ENCODE peak calls at places on chromosomes 7 and 10, in six cellular contexts. One of them, this sample, is unnamed.

GRCh38 chr10:51698473-51699063 is 827 bp downstream of the CSTF2T start:
- DNase-seq in EH: no peak
- DNase-seq in SJSA1: no peak
- DNase-seq in substantia nigra: no peak
- DNase-seq in Kasumi-1: no peak
- DNase-seq in astrocyte: no peak
- DNase-seq in this sample: no peak

GRCh38 chr7:2924866-2925840 is 81.0 kb upstream of the GNA12 start:
- DNase-seq in EH: no peak
- DNase-seq in SJSA1: no peak
- DNase-seq in substantia nigra: no peak
- DNase-seq in Kasumi-1: no peak
- DNase-seq in astrocyte: no peak
- DNase-seq in this sample: no peak

GRCh38 chr10:35447693-35448407 is 111.5 kb downstream of the CCNY start:
- DNase-seq in EH: peak
- DNase-seq in SJSA1: no peak
- DNase-seq in substantia nigra: no peak
- DNase-seq in Kasumi-1: peak
- DNase-seq in astrocyte: peak
- DNase-seq in this sample: peak

GRCh38 chr7:34249192-34249591 is 343.9 kb downstream of the BMPER start:
- DNase-seq in EH: no peak
- DNase-seq in SJSA1: no peak
- DNase-seq in substantia nigra: no peak
- DNase-seq in Kasumi-1: no peak
- DNase-seq in astrocyte: no peak
- DNase-seq in this sample: no peak

GRCh38 chr7:129875745-129876411 is 76.9 kb downstream of the UBE2H start:
- DNase-seq in EH: peak
- DNase-seq in SJSA1: no peak
- DNase-seq in substantia nigra: no peak
- DNase-seq in Kasumi-1: no peak
- DNase-seq in astrocyte: peak
- DNase-seq in this sample: peak

GRCh38 chr10:131196176-131196885 is 115.2 kb downstream of the TCERG1L start:
- DNase-seq in EH: no peak
- DNase-seq in SJSA1: no peak
- DNase-seq in substantia nigra: no peak
- DNase-seq in Kasumi-1: no peak
- DNase-seq in astrocyte: no peak
- DNase-seq in this sample: no peak

GRCh38 chr10:91137822-91138221 is 82.6 kb upstream of the PCGF5 start:
- DNase-seq in EH: no peak
- DNase-seq in SJSA1: no peak
- DNase-seq in substantia nigra: no peak
- DNase-seq in Kasumi-1: no peak
- DNase-seq in astrocyte: no peak
- DNase-seq in this sample: no peak

GRCh38 chr7:123747089-123747488 is 1.7 kb downstream of the WASL start:
- DNase-seq in EH: no peak
- DNase-seq in SJSA1: no peak
- DNase-seq in substantia nigra: no peak
- DNase-seq in Kasumi-1: no peak
- DNase-seq in astrocyte: no peak
- DNase-seq in this sample: peak

GRCh38 chr7:1555813-1556540 is at the start of gene TMEM184A:
- DNase-seq in EH: no peak
- DNase-seq in SJSA1: no peak
- DNase-seq in substantia nigra: no peak
- DNase-seq in Kasumi-1: no peak
- DNase-seq in astrocyte: no peak
- DNase-seq in this sample: no peak

GRCh38 chr7:94434031-94434430 is 39.3 kb downstream of the COL1A2 start:
- DNase-seq in EH: peak
- DNase-seq in SJSA1: no peak
- DNase-seq in substantia nigra: no peak
- DNase-seq in Kasumi-1: no peak
- DNase-seq in astrocyte: no peak
- DNase-seq in this sample: no peak

GRCh38 chr7:90530263-90530662 is 60.8 kb downstream of the PTTG1IP2 start:
- DNase-seq in EH: peak
- DNase-seq in SJSA1: no peak
- DNase-seq in substantia nigra: no peak
- DNase-seq in Kasumi-1: no peak
- DNase-seq in astrocyte: peak
- DNase-seq in this sample: peak

GRCh38 chr10:69316313-69317059 is 38.2 kb downstream of the HK1 start:
- DNase-seq in EH: peak
- DNase-seq in SJSA1: no peak
- DNase-seq in substantia nigra: no peak
- DNase-seq in Kasumi-1: no peak
- DNase-seq in astrocyte: no peak
- DNase-seq in this sample: peak

GRCh38 chr10:88088441-88089340 is 225.3 kb downstream of the PTEN start:
- DNase-seq in EH: no peak
- DNase-seq in SJSA1: no peak
- DNase-seq in substantia nigra: no peak
- DNase-seq in Kasumi-1: no peak
- DNase-seq in astrocyte: no peak
- DNase-seq in this sample: no peak

GRCh38 chr7:17405786-17406185 is 107.3 kb downstream of the AHR start:
- DNase-seq in EH: peak
- DNase-seq in SJSA1: no peak
- DNase-seq in substantia nigra: no peak
- DNase-seq in Kasumi-1: no peak
- DNase-seq in astrocyte: peak
- DNase-seq in this sample: peak

GRCh38 chr7:151249034-151249731 is 689 bp upstream of the SMARCD3 start:
- DNase-seq in EH: peak
- DNase-seq in SJSA1: peak
- DNase-seq in substantia nigra: peak
- DNase-seq in Kasumi-1: peak
- DNase-seq in astrocyte: peak
- DNase-seq in this sample: peak

GRCh38 chr10:30041394-30042105 is 17.8 kb downstream of the JCAD start:
- DNase-seq in EH: no peak
- DNase-seq in SJSA1: no peak
- DNase-seq in substantia nigra: no peak
- DNase-seq in Kasumi-1: peak
- DNase-seq in astrocyte: no peak
- DNase-seq in this sample: no peak

GRCh38 chr10:98344589-98345038 is 70.4 kb downstream of the PYROXD2 start:
- DNase-seq in EH: peak
- DNase-seq in SJSA1: no peak
- DNase-seq in substantia nigra: no peak
- DNase-seq in Kasumi-1: no peak
- DNase-seq in astrocyte: peak
- DNase-seq in this sample: peak

GRCh38 chr10:103685880-103686669 is 169.3 kb downstream of the SH3PXD2A start:
- DNase-seq in EH: peak
- DNase-seq in SJSA1: peak
- DNase-seq in substantia nigra: peak
- DNase-seq in Kasumi-1: peak
- DNase-seq in astrocyte: peak
- DNase-seq in this sample: peak

GRCh38 chr7:24715661-24716479 is 41.4 kb downstream of the GSDME start:
- DNase-seq in EH: peak
- DNase-seq in SJSA1: peak
- DNase-seq in substantia nigra: no peak
- DNase-seq in Kasumi-1: peak
- DNase-seq in astrocyte: peak
- DNase-seq in this sample: peak

GRCh38 chr7:32892521-32893224 is 1.1 kb upstream of the KBTBD2 start:
- DNase-seq in EH: peak
- DNase-seq in SJSA1: peak
- DNase-seq in substantia nigra: no peak
- DNase-seq in Kasumi-1: peak
- DNase-seq in astrocyte: peak
- DNase-seq in this sample: peak

GRCh38 chr7:20089431-20089830 is 127.8 kb downstream of the MACC1 start:
- DNase-seq in EH: no peak
- DNase-seq in SJSA1: no peak
- DNase-seq in substantia nigra: no peak
- DNase-seq in Kasumi-1: no peak
- DNase-seq in astrocyte: no peak
- DNase-seq in this sample: no peak

GRCh38 chr7:34091330-34091917 is 186.1 kb downstream of the BMPER start:
- DNase-seq in EH: peak
- DNase-seq in SJSA1: no peak
- DNase-seq in substantia nigra: no peak
- DNase-seq in Kasumi-1: peak
- DNase-seq in astrocyte: no peak
- DNase-seq in this sample: peak

GRCh38 chr7:91446819-91447218 is 182.6 kb downstream of the FZD1 start:
- DNase-seq in EH: no peak
- DNase-seq in SJSA1: no peak
- DNase-seq in substantia nigra: no peak
- DNase-seq in Kasumi-1: no peak
- DNase-seq in astrocyte: no peak
- DNase-seq in this sample: no peak

GRCh38 chr10:3248526-3249255 is 76.1 kb upstream of the PITRM1 start:
- DNase-seq in EH: peak
- DNase-seq in SJSA1: peak
- DNase-seq in substantia nigra: no peak
- DNase-seq in Kasumi-1: peak
- DNase-seq in astrocyte: peak
- DNase-seq in this sample: peak

GRCh38 chr7:151244156-151244870 is 4.2 kb downstream of the SMARCD3 start:
- DNase-seq in EH: peak
- DNase-seq in SJSA1: no peak
- DNase-seq in substantia nigra: no peak
- DNase-seq in Kasumi-1: peak
- DNase-seq in astrocyte: no peak
- DNase-seq in this sample: peak

GRCh38 chr7:7956531-7957221 is 11.9 kb upstream of the GLCCI1 start:
- DNase-seq in EH: peak
- DNase-seq in SJSA1: no peak
- DNase-seq in substantia nigra: no peak
- DNase-seq in Kasumi-1: no peak
- DNase-seq in astrocyte: peak
- DNase-seq in this sample: peak

GRCh38 chr10:3948843-3949242 is 163.8 kb upstream of the KLF6 start:
- DNase-seq in EH: peak
- DNase-seq in SJSA1: no peak
- DNase-seq in substantia nigra: no peak
- DNase-seq in Kasumi-1: no peak
- DNase-seq in astrocyte: peak
- DNase-seq in this sample: peak

GRCh38 chr10:61136151-61136550 is 192.2 kb upstream of the RHOBTB1 start:
- DNase-seq in EH: peak
- DNase-seq in SJSA1: no peak
- DNase-seq in substantia nigra: no peak
- DNase-seq in Kasumi-1: no peak
- DNase-seq in astrocyte: peak
- DNase-seq in this sample: peak

GRCh38 chr10:22599048-22599561 is 115.3 kb downstream of the PIP4K2A start:
- DNase-seq in EH: peak
- DNase-seq in SJSA1: no peak
- DNase-seq in substantia nigra: no peak
- DNase-seq in Kasumi-1: no peak
- DNase-seq in astrocyte: peak
- DNase-seq in this sample: peak

GRCh38 chr10:112907893-112908292 is 42.2 kb upstream of the TCF7L2 start:
- DNase-seq in EH: peak
- DNase-seq in SJSA1: no peak
- DNase-seq in substantia nigra: no peak
- DNase-seq in Kasumi-1: no peak
- DNase-seq in astrocyte: no peak
- DNase-seq in this sample: peak

GRCh38 chr10:72953687-72954086 is 919 bp downstream of the PLA2G12B start:
- DNase-seq in EH: peak
- DNase-seq in SJSA1: no peak
- DNase-seq in substantia nigra: no peak
- DNase-seq in Kasumi-1: no peak
- DNase-seq in astrocyte: no peak
- DNase-seq in this sample: peak

GRCh38 chr7:117283371-117283770 is 39.5 kb downstream of the WNT2 start:
- DNase-seq in EH: peak
- DNase-seq in SJSA1: peak
- DNase-seq in substantia nigra: no peak
- DNase-seq in Kasumi-1: no peak
- DNase-seq in astrocyte: peak
- DNase-seq in this sample: peak

GRCh38 chr7:45394117-45394708 is 180.0 kb upstream of the ADCY1 start:
- DNase-seq in EH: no peak
- DNase-seq in SJSA1: no peak
- DNase-seq in substantia nigra: no peak
- DNase-seq in Kasumi-1: no peak
- DNase-seq in astrocyte: no peak
- DNase-seq in this sample: no peak

GRCh38 chr7:100568936-100569844 is 4.5 kb downstream of the SAP25 start:
- DNase-seq in EH: peak
- DNase-seq in SJSA1: peak
- DNase-seq in substantia nigra: peak
- DNase-seq in Kasumi-1: peak
- DNase-seq in astrocyte: no peak
- DNase-seq in this sample: peak

GRCh38 chr7:923108-924041 is 31.1 kb downstream of the ADAP1 start:
- DNase-seq in EH: peak
- DNase-seq in SJSA1: peak
- DNase-seq in substantia nigra: no peak
- DNase-seq in Kasumi-1: peak
- DNase-seq in astrocyte: peak
- DNase-seq in this sample: peak

This sample was measured in EL.